ENCODE peak calls at places on chromosomes 5 and 9, in seven cellular contexts. W, V, Y, G, L, D and M are unnamed samples. For H3K4me1, the result is how much of the 10 kb centered on the place peaks cover.

GRCh38 chr5:112995764-112996618 is 19.4 kb downstream of the DCP2 start:
- DNase-seq in W (peak), V (no peak), Y (peak), G (peak), L (peak), D (peak), M (peak)

GRCh38 chr5:123752576-123752975 is 240.6 kb downstream of the CSNK1G3 start:
- DNase-seq in W (no peak), V (no peak), Y (peak), G (no peak), L (no peak), D (no peak), M (no peak)

GRCh38 chr5:126972062-126972895 is 58.1 kb downstream of the MARCHF3 start:
- DNase-seq in W (no peak), V (no peak), Y (peak), G (peak), L (no peak), D (no peak), M (no peak)

GRCh38 chr5:145484195-145484594 is 350.9 kb downstream of the PRELID2 start:
- DNase-seq in W (no peak), V (no peak), Y (peak), G (no peak), L (no peak), D (no peak), M (no peak)

GRCh38 chr9:108609227-108609894 is 246.4 kb downstream of the ACTL7B start:
- DNase-seq in W (no peak), V (no peak), Y (no peak), G (no peak), L (no peak), D (no peak), M (no peak)

GRCh38 chr5:159886312-159886711 is 30.0 kb upstream of the ADRA1B start:
- DNase-seq in W (no peak), V (no peak), Y (no peak), G (no peak), L (no peak), D (no peak), M (no peak)

GRCh38 chr5:54171645-54172384 is 138.6 kb downstream of the ARL15 start:
- DNase-seq in W (no peak), V (no peak), Y (peak), G (no peak), L (no peak), D (no peak), M (no peak)

GRCh38 chr9:111195779-111196178 is 134.2 kb downstream of the OR2K2 start:
- DNase-seq in W (no peak), V (no peak), Y (no peak), G (no peak), L (no peak), D (no peak), M (no peak)

GRCh38 chr5:82918311-82919031 is 158.7 kb downstream of the TMEM167A start:
- DNase-seq in W (no peak), V (no peak), Y (no peak), G (no peak), L (no peak), D (no peak), M (no peak)

GRCh38 chr5:9714187-9714586 is 84.0 kb upstream of the TAS2R1 start:
- DNase-seq in W (peak), V (no peak), Y (no peak), G (no peak), L (no peak), D (no peak), M (no peak)

GRCh38 chr5:119274767-119275130 is 81.1 kb upstream of the TNFAIP8 start:
- DNase-seq in W (no peak), V (no peak), Y (peak), G (no peak), L (no peak), D (no peak), M (no peak)

GRCh38 chr9:1726993-1727759 is 288.0 kb upstream of the SMARCA2 start:
- DNase-seq in W (peak), V (no peak), Y (no peak), G (no peak), L (no peak), D (no peak), M (peak)

GRCh38 chr9:133828338-133828997 is 90.3 kb upstream of the SARDH start:
- DNase-seq in W (no peak), V (no peak), Y (no peak), G (no peak), L (no peak), D (no peak), M (no peak)

GRCh38 chr5:76690704-76691469 is 25.0 kb upstream of the F2R start:
- DNase-seq in W (no peak), V (no peak), Y (peak), G (peak), L (no peak), D (no peak), M (no peak)

GRCh38 chr9:134965851-134966250 is 48.1 kb upstream of the FCN1 start:
- DNase-seq in W (no peak), V (peak), Y (no peak), G (no peak), L (no peak), D (no peak), M (no peak)

GRCh38 chr9:13705913-13706312 is 426.4 kb upstream of the MPDZ start:
- DNase-seq in W (peak), V (no peak), Y (peak), G (no peak), L (peak), D (no peak), M (no peak)

GRCh38 chr9:96858018-96858573 is 3.8 kb upstream of the ZNF782 start:
- DNase-seq in W (no peak), V (no peak), Y (no peak), G (peak), L (no peak), D (no peak), M (no peak)

DNA sequence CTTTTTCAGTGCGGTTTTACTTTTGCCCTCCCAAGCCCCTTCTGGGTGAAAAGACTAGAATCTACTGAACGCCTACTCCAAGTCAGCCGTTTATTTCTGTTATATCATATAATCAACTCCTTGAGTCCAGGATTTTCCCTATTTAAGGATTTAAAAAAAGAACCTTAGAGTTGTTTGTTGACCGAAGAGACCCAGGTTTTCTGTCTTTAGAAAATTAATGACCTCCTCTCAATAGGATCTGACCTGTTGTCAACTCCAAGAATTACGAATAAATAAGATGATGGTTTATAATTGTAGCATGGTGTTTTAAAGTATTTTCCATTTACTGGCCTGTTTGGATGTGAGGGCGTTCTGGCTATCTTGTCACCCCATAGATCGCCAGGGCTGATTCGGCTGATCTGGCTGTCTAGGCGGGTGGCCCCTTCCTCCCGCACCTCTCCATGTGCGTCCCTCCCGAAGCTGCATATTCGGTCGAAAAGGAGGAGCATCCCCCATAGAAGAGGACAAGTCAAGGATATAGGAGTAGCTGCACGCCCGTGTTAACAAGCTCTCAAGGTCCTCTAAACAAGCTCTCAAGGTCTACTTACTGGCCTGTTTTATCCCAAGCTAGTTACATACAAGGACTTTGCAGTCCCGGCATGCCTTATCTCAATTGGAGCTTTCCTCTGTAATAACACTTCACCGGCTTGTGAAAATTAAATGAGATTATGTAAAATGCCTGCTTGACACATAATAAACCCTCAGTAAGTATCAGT is 1.1 kb upstream of the UBAP2 start:
- DNase-seq in W (peak), V (no peak), Y (no peak), G (no peak), L (no peak), D (peak), M (peak)
- H3K27ac ChIP-seq in W (peak), V (peak), Y (peak), G (peak), L (peak), D (peak), M (peak)

GRCh38 chr9:100440071-100440470 is 13.1 kb downstream of the MSANTD3 start:
- DNase-seq in W (no peak), V (no peak), Y (no peak), G (no peak), L (no peak), D (no peak), M (no peak)
- TF ChIP-seq POLR2AphosphoS5 in W (no peak), V (no peak), Y (no peak), G (no peak), L (no peak), D (no peak), M (no peak)

DNA sequence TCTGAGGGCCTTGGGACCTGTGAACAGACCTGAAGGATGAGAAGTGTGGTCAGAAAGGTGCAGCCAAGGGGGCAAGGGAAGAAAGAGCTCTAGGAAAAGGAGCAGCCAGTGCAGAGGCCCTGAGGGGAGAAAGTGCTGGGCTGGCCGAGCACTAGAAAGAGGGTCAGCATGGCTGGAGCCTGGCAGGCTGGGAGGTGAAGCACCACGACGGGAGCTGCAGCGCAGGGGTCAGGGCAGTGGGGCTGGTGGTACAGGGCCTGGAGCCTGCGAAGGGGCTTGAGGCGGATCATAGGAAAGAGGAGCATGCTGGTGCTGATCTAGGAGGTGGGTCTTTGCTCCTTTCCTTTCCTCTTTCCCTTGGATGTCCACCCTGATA is 9.1 kb upstream of the SYNPO start:
- DNase-seq in W (no peak), V (no peak), Y (no peak), G (no peak), L (no peak), D (no peak), M (no peak)
- H3K4me1 ChIP-seq in W (under half), V (under half), Y (under half), G (under half), L (under half), D (under half), M (under half)

DNA sequence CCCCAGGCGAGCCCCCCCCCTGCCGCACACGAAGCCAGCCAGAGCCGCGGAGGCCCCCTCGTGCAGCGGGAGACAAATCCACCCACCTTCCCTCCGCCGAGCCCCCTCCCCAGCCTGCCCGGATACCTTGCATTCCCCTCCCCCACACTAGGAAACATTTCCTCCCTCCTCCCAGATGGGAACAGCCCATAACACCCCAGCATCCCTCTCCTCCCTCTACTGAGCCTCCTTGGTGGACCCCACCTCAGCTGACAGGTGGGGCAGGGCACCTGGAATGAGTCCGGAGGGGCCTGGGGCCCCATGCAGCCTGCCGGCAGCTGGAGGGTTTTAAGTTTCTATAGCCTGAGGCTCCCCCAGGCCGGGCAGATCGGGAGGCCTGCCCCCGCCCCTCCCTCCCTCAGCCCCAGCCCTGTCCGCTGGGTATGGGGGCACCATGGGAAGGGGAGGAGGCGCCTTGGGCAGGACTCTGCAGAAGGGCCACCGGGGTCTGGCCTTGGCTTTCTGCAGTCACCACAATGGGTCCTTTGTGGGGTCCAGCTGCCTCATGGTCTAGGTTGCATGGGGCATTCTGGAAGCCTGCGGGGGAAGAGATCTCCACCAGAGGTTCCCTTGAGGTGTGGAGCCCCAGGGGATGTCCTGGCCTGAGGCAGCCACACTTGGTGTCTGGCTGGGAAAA is 657 bp downstream of the ERGIC1 start:
- DNase-seq in W (peak), V (no peak), Y (no peak), G (peak), L (no peak), D (peak), M (peak)
- H3K27ac ChIP-seq in W (peak), V (peak), Y (peak), G (peak), L (peak), D (peak), M (peak)

GRCh38 chr5:88556415-88556814 is 287.8 kb upstream of the TMEM161B start:
- DNase-seq in W (no peak), V (no peak), Y (no peak), G (no peak), L (no peak), D (peak), M (peak)
- TF ChIP-seq POLR2AphosphoS5 in W (no peak), V (no peak), Y (no peak), G (no peak), L (no peak), D (no peak), M (no peak)

GRCh38 chr5:56852228-56853000 is 37.1 kb downstream of the MAP3K1 start:
- DNase-seq in W (no peak), V (no peak), Y (no peak), G (no peak), L (no peak), D (no peak), M (no peak)
- H3K4me1 ChIP-seq in W (under half), V (half or more), Y (under half), G (under half), L (under half), D (under half), M (under half)